ENCODE peak calls at places on chromosomes 11 and 22, in six cellular contexts. One of them, this sample, is unnamed.

GRCh38 chr11:30984827-30985226 is 384.7 kb downstream of the DCDC1 start:
- DNase-seq in GM13976: no peak
- DNase-seq in heart left ventricle: no peak
- DNase-seq in tibial nerve: no peak
- DNase-seq in GM18507: no peak
- DNase-seq in cardiac muscle cell: no peak
- DNase-seq in this sample: no peak

GRCh38 chr11:72962084-72962483 is 147.9 kb downstream of the ATG16L2 start:
- DNase-seq in GM13976: no peak
- DNase-seq in GM18507: no peak
- DNase-seq in heart left ventricle: no peak
- DNase-seq in cardiac muscle cell: peak
- DNase-seq in tibial nerve: no peak
- DNase-seq in this sample: no peak

GRCh38 chr22:47686594-47687363 is 924.3 kb downstream of the TBC1D22A start:
- DNase-seq in tibial nerve: no peak
- DNase-seq in heart left ventricle: no peak
- DNase-seq in cardiac muscle cell: no peak
- DNase-seq in GM18507: no peak
- DNase-seq in GM13976: no peak
- DNase-seq in this sample: no peak

GRCh38 chr11:26335903-26336302 is 4.0 kb downstream of the ANO3 start:
- DNase-seq in GM18507: no peak
- DNase-seq in cardiac muscle cell: no peak
- DNase-seq in tibial nerve: no peak
- DNase-seq in GM13976: no peak
- DNase-seq in heart left ventricle: no peak
- DNase-seq in this sample: no peak

GRCh38 chr11:73957654-73958361 is 7.0 kb downstream of the DNAJB13 start:
- DNase-seq in heart left ventricle: no peak
- DNase-seq in cardiac muscle cell: no peak
- DNase-seq in GM18507: no peak
- DNase-seq in GM13976: no peak
- DNase-seq in tibial nerve: no peak
- DNase-seq in this sample: no peak

GRCh38 chr11:11324090-11324489 is 29.0 kb downstream of the CSNK2A3 start:
- DNase-seq in GM18507: no peak
- DNase-seq in tibial nerve: no peak
- DNase-seq in GM13976: no peak
- DNase-seq in cardiac muscle cell: no peak
- DNase-seq in heart left ventricle: no peak
- DNase-seq in this sample: no peak

GRCh38 chr11:65417221-65417701 is 5.3 kb upstream of the NEAT1 start:
- DNase-seq in tibial nerve: peak
- DNase-seq in heart left ventricle: peak
- DNase-seq in GM18507: no peak
- DNase-seq in cardiac muscle cell: peak
- DNase-seq in GM13976: peak
- DNase-seq in this sample: peak

GRCh38 chr11:17740649-17741235 is 6.2 kb downstream of the KCNC1 start:
- DNase-seq in cardiac muscle cell: no peak
- DNase-seq in heart left ventricle: no peak
- DNase-seq in GM13976: no peak
- DNase-seq in tibial nerve: no peak
- DNase-seq in GM18507: no peak
- DNase-seq in this sample: no peak

GRCh38 chr22:44085743-44086741 is 61.9 kb downstream of the PARVB start:
- DNase-seq in heart left ventricle: peak
- DNase-seq in tibial nerve: no peak
- DNase-seq in GM18507: no peak
- DNase-seq in GM13976: peak
- DNase-seq in cardiac muscle cell: peak
- DNase-seq in this sample: peak

GRCh38 chr22:48902001-48902869 is 925.4 kb downstream of the BRD1 start:
- DNase-seq in GM18507: no peak
- DNase-seq in tibial nerve: no peak
- DNase-seq in cardiac muscle cell: no peak
- DNase-seq in heart left ventricle: no peak
- DNase-seq in GM13976: no peak
- DNase-seq in this sample: peak

GRCh38 chr11:2781413-2782274 is 81.8 kb upstream of the KCNQ1OT1 start:
- DNase-seq in cardiac muscle cell: no peak
- DNase-seq in tibial nerve: peak
- DNase-seq in GM13976: no peak
- DNase-seq in heart left ventricle: peak
- DNase-seq in GM18507: no peak
- DNase-seq in this sample: peak

GRCh38 chr22:49218142-49218541 is 609.5 kb downstream of the BRD1 start:
- DNase-seq in tibial nerve: no peak
- DNase-seq in heart left ventricle: no peak
- DNase-seq in cardiac muscle cell: no peak
- DNase-seq in GM13976: no peak
- DNase-seq in GM18507: no peak
- DNase-seq in this sample: no peak

GRCh38 chr11:38543951-38544350 is 1945.9 kb upstream of the RAG2 start:
- DNase-seq in GM18507: no peak
- DNase-seq in GM13976: no peak
- DNase-seq in tibial nerve: no peak
- DNase-seq in cardiac muscle cell: no peak
- DNase-seq in heart left ventricle: no peak
- DNase-seq in this sample: no peak

GRCh38 chr22:38830026-38830844 is 13.6 kb downstream of the NPTXR start:
- DNase-seq in heart left ventricle: no peak
- DNase-seq in GM13976: no peak
- DNase-seq in tibial nerve: no peak
- DNase-seq in GM18507: no peak
- DNase-seq in cardiac muscle cell: no peak
- DNase-seq in this sample: no peak

GRCh38 chr11:94732617-94733292 is 35.4 kb upstream of the AMOTL1 start:
- DNase-seq in heart left ventricle: peak
- DNase-seq in GM18507: no peak
- DNase-seq in cardiac muscle cell: peak
- DNase-seq in tibial nerve: no peak
- DNase-seq in GM13976: no peak
- DNase-seq in this sample: no peak

GRCh38 chr22:35959121-35959800 is 69.4 kb downstream of the RBFOX2 start:
- DNase-seq in tibial nerve: no peak
- DNase-seq in heart left ventricle: no peak
- DNase-seq in GM18507: no peak
- DNase-seq in cardiac muscle cell: no peak
- DNase-seq in GM13976: no peak
- DNase-seq in this sample: no peak

GRCh38 chr11:693415-693831 is 1.6 kb downstream of the DEAF1 start:
- DNase-seq in GM13976: no peak
- DNase-seq in tibial nerve: no peak
- DNase-seq in heart left ventricle: no peak
- DNase-seq in GM18507: no peak
- DNase-seq in cardiac muscle cell: peak
- DNase-seq in this sample: no peak

GRCh38 chr11:27420217-27420616 is 52.4 kb downstream of the LGR4 start:
- DNase-seq in GM18507: no peak
- DNase-seq in GM13976: no peak
- DNase-seq in tibial nerve: no peak
- DNase-seq in cardiac muscle cell: no peak
- DNase-seq in heart left ventricle: no peak
- DNase-seq in this sample: no peak

GRCh38 chr22:26968873-26969272 is 311.5 kb downstream of the MIAT start:
- DNase-seq in GM18507: no peak
- DNase-seq in GM13976: no peak
- DNase-seq in cardiac muscle cell: no peak
- DNase-seq in heart left ventricle: no peak
- DNase-seq in tibial nerve: no peak
- DNase-seq in this sample: no peak

GRCh38 chr11:13465909-13466371 is 2.9 kb upstream of the BTBD10 start:
- DNase-seq in GM13976: no peak
- DNase-seq in cardiac muscle cell: peak
- DNase-seq in heart left ventricle: no peak
- DNase-seq in tibial nerve: no peak
- DNase-seq in GM18507: no peak
- DNase-seq in this sample: no peak

GRCh38 chr22:30005213-30005857 is 74.9 kb upstream of the HORMAD2 start:
- DNase-seq in cardiac muscle cell: peak
- DNase-seq in tibial nerve: peak
- DNase-seq in heart left ventricle: peak
- DNase-seq in GM13976: peak
- DNase-seq in GM18507: peak
- DNase-seq in this sample: peak